ENCODE peak calls at places on chromosomes 16 and 17, in six cellular contexts. C is heart right ventricle, O is sigmoid colon, F is left lung, S is astrocyte of the spinal cord, A is fibroblast of mammary gland. V is an unnamed sample.

GRCh38 chr17:9021985-9022552 is 759 bp downstream of the NTN1 start:
- DNase-seq in C (peak), A (peak), S (no peak), O (peak), F (no peak), V (peak)

GRCh38 chr17:16214190-16215001 is 938 bp downstream of the NCOR1 start:
- DNase-seq in C (no peak), A (no peak), S (no peak), F (no peak), O (no peak), V (no peak)

GRCh38 chr16:69926241-69926640 is 24.9 kb upstream of the CLEC18A start:
- DNase-seq in F (no peak), S (no peak), O (no peak), A (no peak), C (no peak), V (no peak)

GRCh38 chr16:49282690-49283375 is 1.2 kb upstream of the CBLN1 start:
- DNase-seq in F (no peak), O (no peak), S (no peak), C (peak), A (no peak), V (peak)

GRCh38 chr17:11302395-11302932 is 61.5 kb downstream of the SHISA6 start:
- DNase-seq in O (no peak), S (no peak), A (no peak), C (no peak), F (no peak), V (no peak)

GRCh38 chr17:2232244-2232638 is 71.3 kb downstream of the SMG6 start:
- DNase-seq in S (peak), F (no peak), O (no peak), A (peak), C (no peak), V (no peak)

GRCh38 chr17:19460695-19461094 is 49.7 kb downstream of the RNF112 start:
- DNase-seq in F (no peak), O (peak), C (no peak), A (peak), S (no peak), V (no peak)

GRCh38 chr16:73058221-73058615 is 10.3 kb upstream of the ZFHX3 start:
- DNase-seq in S (no peak), C (no peak), F (peak), O (no peak), A (no peak), V (no peak)

GRCh38 chr17:77869665-77870132 is 88.8 kb upstream of the TNRC6C start:
- DNase-seq in S (no peak), F (peak), O (no peak), A (no peak), C (no peak), V (no peak)

GRCh38 chr17:72665841-72666518 is 426.5 kb downstream of the SLC39A11 start:
- DNase-seq in O (peak), C (no peak), S (peak), A (peak), F (no peak), V (no peak)

GRCh38 chr16:3101841-3102470 is 2.9 kb upstream of the ZSCAN10 start:
- DNase-seq in C (peak), A (no peak), O (no peak), F (no peak), S (no peak), V (peak)

GRCh38 chr16:89864421-89864820 is 9.0 kb upstream of the TCF25 start:
- DNase-seq in S (peak), F (no peak), O (no peak), A (no peak), C (no peak), V (no peak)

GRCh38 chr17:17994271-17994670 is 21.6 kb downstream of the DRC3 start:
- DNase-seq in F (no peak), S (peak), C (peak), A (peak), O (no peak), V (peak)

GRCh38 chr16:19374402-19374801 is 43.3 kb upstream of the TMC5 start:
- DNase-seq in S (no peak), O (no peak), A (no peak), F (no peak), C (no peak), V (no peak)

GRCh38 chr16:25045696-25046381 is 30.7 kb upstream of the ARHGAP17 start:
- DNase-seq in S (peak), C (no peak), A (peak), O (no peak), F (no peak), V (no peak)

GRCh38 chr17:45228985-45229517 is 7.4 kb downstream of the FMNL1 start:
- DNase-seq in C (peak), F (peak), O (peak), S (peak), A (peak), V (no peak)

GRCh38 chr16:503150-504071 is 24.1 kb upstream of the CAPN15 start:
- DNase-seq in C (no peak), A (no peak), F (no peak), O (no peak), S (no peak), V (no peak)

GRCh38 chr17:60901222-60901621 is 223.6 kb downstream of the BCAS3 start:
- DNase-seq in A (peak), C (no peak), O (no peak), S (no peak), F (no peak), V (no peak)

GRCh38 chr17:4295686-4296085 is 31.9 kb upstream of the ANKFY1 start:
- DNase-seq in C (no peak), F (no peak), S (no peak), O (no peak), A (no peak), V (no peak)
- TF ChIP-seq CTCF in C (no peak), F (no peak), S (no peak), O (no peak), A (no peak), V (no peak)

GRCh38 chr17:32588982-32589381 is 102.2 kb downstream of the CDK5R1 start:
- DNase-seq in A (no peak), O (no peak), S (no peak), F (no peak), C (no peak), V (peak)
- TF ChIP-seq CTCF in A (peak), O (no peak), S (peak), F (no peak), C (no peak), V (peak)

DNA sequence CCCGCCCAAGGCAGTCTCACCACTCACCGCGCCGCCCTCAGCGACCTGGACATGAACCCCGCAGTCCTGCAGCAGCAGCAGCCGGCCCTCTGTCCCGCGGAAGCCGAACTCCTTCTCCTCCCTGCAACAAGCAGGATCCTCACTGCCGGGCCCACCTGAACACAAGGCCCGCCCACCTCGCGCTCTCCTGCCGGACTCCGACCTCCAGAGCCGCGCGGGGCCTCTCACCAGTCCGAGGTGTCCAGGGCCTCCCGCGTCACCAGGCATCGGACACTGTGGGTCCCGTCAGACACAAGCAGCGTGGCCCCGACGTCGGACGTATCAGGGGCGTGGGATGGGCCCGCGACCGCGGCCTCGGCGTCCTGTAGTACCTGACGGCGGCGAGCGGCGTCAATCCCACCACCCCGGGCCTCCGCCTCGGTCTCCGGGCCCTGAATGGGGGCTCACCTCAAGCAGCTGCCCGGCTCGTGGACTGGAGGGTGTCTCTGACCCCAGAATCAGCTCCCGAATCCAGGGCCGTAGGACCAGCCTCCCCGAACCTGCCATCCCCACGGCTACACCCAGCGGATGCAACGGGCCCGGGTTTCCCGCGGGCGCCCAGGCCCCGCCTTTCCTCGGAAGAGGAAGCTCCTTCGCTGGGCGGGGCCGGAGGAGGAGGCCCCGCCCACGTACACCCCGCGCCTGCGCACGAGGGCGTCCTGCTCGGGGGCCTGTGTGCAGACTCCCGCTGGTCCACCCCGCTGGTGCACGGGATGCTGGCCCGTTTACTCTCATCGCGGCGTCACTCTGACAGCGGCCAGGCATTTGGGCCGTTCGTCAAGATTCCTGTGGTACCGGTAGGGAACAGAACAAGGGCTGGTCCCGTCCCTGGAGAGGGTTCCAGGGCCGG is at the start of gene ACD:
- DNase-seq in A (peak), O (peak), F (peak), S (peak), C (peak), V (peak)
- TF ChIP-seq CTCF in A (no peak), O (no peak), F (no peak), S (no peak), C (no peak), V (no peak)

GRCh38 chr16:76278976-76279375 is 1.8 kb downstream of the CNTNAP4 start:
- DNase-seq in C (no peak), S (peak), F (no peak), O (no peak), A (peak), V (no peak)
- TF ChIP-seq CTCF in C (peak), S (no peak), F (no peak), O (no peak), A (peak), V (no peak)